ENCODE peak calls at places on chromosomes 2 and 18, in four cellular contexts. T is activated T-cell treated with anti-CD3 and anti-CD28 coated beads, Interleukin-2, amount 50 U/mL, for 4 hours; E is gastroesophageal sphincter; K is heart right ventricle. C is an unnamed sample.

GRCh38 chr2:14554829-14555580 is 77.5 kb upstream of the LRATD1 start:
- ATAC-seq in T (no peak), E (no peak), K (no peak), C (no peak)

GRCh38 chr2:148653437-148653836 is 8.9 kb downstream of the EPC2 start:
- ATAC-seq in T (peak), E (no peak), K (peak), C (peak)

GRCh38 chr18:80171190-80171872 is 62.3 kb downstream of the ADNP2 start:
- ATAC-seq in T (peak), E (peak), K (peak), C (no peak)

GRCh38 chr18:39862341-39862740 is 2092.7 kb upstream of the PIK3C3 start:
- ATAC-seq in T (no peak), E (no peak), K (no peak), C (no peak)

GRCh38 chr2:236572482-236572881 is 2.9 kb downstream of the ACKR3 start:
- ATAC-seq in T (no peak), E (peak), K (peak), C (no peak)

GRCh38 chr2:15154289-15154688 is 406.8 kb downstream of the NBAS start:
- ATAC-seq in T (peak), E (no peak), K (no peak), C (no peak)

GRCh38 chr2:219871396-219871795 is 244.0 kb downstream of the SLC4A3 start:
- ATAC-seq in T (no peak), E (no peak), K (no peak), C (no peak)

GRCh38 chr18:13376298-13376840 is 157.8 kb downstream of the LDLRAD4 start:
- ATAC-seq in T (peak), E (no peak), K (no peak), C (peak)

GRCh38 chr18:73549236-73549635 is 598.4 kb downstream of the FBXO15 start:
- ATAC-seq in T (no peak), E (no peak), K (no peak), C (no peak)

GRCh38 chr2:62460175-62460574 is 45.8 kb downstream of the TMEM17 start:
- ATAC-seq in T (no peak), E (no peak), K (no peak), C (no peak)

C was measured in activated CD4-positive, CD25-positive, alpha-beta regulatory T cell treated with anti-CD3 and anti-CD28 coated beads, Interleukin-2, amount 50 U/mL, for 24 hours.